ENCODE peak calls at places on chromosome 14, in nine cellular contexts. T is activated T-helper 9 cell treated with anti-CD3 and anti-CD28 coated beads, Interleukin-2, amount 50 U/mL, for 16 hours; G is stimulated activated naive CD4-positive, alpha-beta T cell treated with Interleukin-2 at 50 U/mL for 16 hours; E is COR-L47; L is Jurkat, Clone E6-1; X is activated CD4-positive, alpha-beta T cell treated with anti-CD3 and anti-CD28 coated beads, Interleukin-2, amount 50 U/mL, for 48 hours; A is HTR-8/SVneo; N is suprapubic skin; B is body of pancreas. V is an unnamed sample.

GRCh38 chr14:101508948-101509729 is 52.2 kb upstream of the DIO3 start:
- DNase-seq in T (no peak), G (no peak), E (no peak), L (no peak), X (no peak), A (no peak), N (peak), B (no peak), V (no peak)

GRCh38 chr14:106286697-106287290 is 760.4 kb downstream of the TMEM121 start:
- DNase-seq in T (peak), G (no peak), E (peak), L (no peak), X (peak), A (no peak), N (no peak), B (no peak), V (no peak)

GRCh38 chr14:69318241-69318640 is 58.3 kb downstream of the GALNT16 start:
- DNase-seq in T (no peak), G (no peak), E (no peak), L (no peak), X (no peak), A (no peak), N (peak), B (no peak), V (no peak)

GRCh38 chr14:57323703-57324102 is 54.9 kb downstream of the AP5M1 start:
- DNase-seq in T (no peak), G (no peak), E (no peak), L (no peak), X (no peak), A (no peak), N (no peak), B (no peak), V (no peak)

GRCh38 chr14:104280902-104281767 is 142.7 kb downstream of the KIF26A start:
- DNase-seq in T (no peak), G (no peak), E (no peak), L (no peak), X (no peak), A (no peak), N (peak), B (peak), V (no peak)

GRCh38 chr14:60968099-60968498 is 12.8 kb downstream of the TRMT5 start:
- DNase-seq in T (no peak), G (no peak), E (no peak), L (no peak), X (no peak), A (no peak), N (no peak), B (no peak), V (no peak)

GRCh38 chr14:50311337-50311973 is 574 bp downstream of the L2HGDH start:
- DNase-seq in T (no peak), G (no peak), E (peak), L (no peak), X (no peak), A (peak), N (no peak), B (no peak), V (peak)

GRCh38 chr14:55277972-55278740 is 6.9 kb downstream of the FBXO34 start:
- DNase-seq in T (no peak), G (no peak), E (no peak), L (peak), X (no peak), A (no peak), N (no peak), B (no peak), V (no peak)

GRCh38 chr14:74599946-74600345 is 12.1 kb downstream of the LTBP2 start:
- DNase-seq in T (no peak), G (no peak), E (no peak), L (no peak), X (no peak), A (no peak), N (no peak), B (no peak), V (no peak)

V was measured in HuH-7.